ENCODE peak calls at places on chromosomes 13 and 19, in four cellular contexts. One of them, this sample, is unnamed.

GRCh38 chr19:1469936-1470863 is 8.8 kb downstream of the C19orf25 start:
- DNase-seq in SK-N-SH: no peak
- DNase-seq in GM12878: no peak
- DNase-seq in HepG2: no peak
- DNase-seq in this sample: peak

GRCh38 chr19:20254151-20254550 is 87.1 kb downstream of the ZNF486 start:
- DNase-seq in SK-N-SH: no peak
- DNase-seq in GM12878: no peak
- DNase-seq in HepG2: no peak
- DNase-seq in this sample: no peak

GRCh38 chr19:42066075-42066754 is 3.8 kb downstream of the GRIK5 start:
- DNase-seq in SK-N-SH: peak
- DNase-seq in GM12878: no peak
- DNase-seq in HepG2: no peak
- DNase-seq in this sample: peak

GRCh38 chr19:35397064-35397463 is 26.2 kb downstream of the GPR42 start:
- DNase-seq in SK-N-SH: no peak
- DNase-seq in GM12878: no peak
- DNase-seq in HepG2: no peak
- DNase-seq in this sample: no peak

GRCh38 chr13:108115739-108116138 is 99.6 kb downstream of the LIG4 start:
- DNase-seq in SK-N-SH: no peak
- DNase-seq in GM12878: no peak
- DNase-seq in HepG2: no peak
- DNase-seq in this sample: no peak

GRCh38 chr13:60329221-60329983 is 67.6 kb upstream of the TDRD3 start:
- DNase-seq in SK-N-SH: peak
- DNase-seq in GM12878: peak
- DNase-seq in HepG2: peak
- DNase-seq in this sample: peak

GRCh38 chr19:38679839-38680238 is 32.4 kb downstream of the ACTN4 start:
- DNase-seq in SK-N-SH: no peak
- DNase-seq in GM12878: no peak
- DNase-seq in HepG2: no peak
- DNase-seq in this sample: no peak

GRCh38 chr13:21837841-21838551 is 167.1 kb downstream of the FGF9 start:
- DNase-seq in SK-N-SH: no peak
- DNase-seq in GM12878: no peak
- DNase-seq in HepG2: peak
- DNase-seq in this sample: no peak

GRCh38 chr19:29881386-29881785 is 60.7 kb upstream of the URI1 start:
- DNase-seq in SK-N-SH: no peak
- DNase-seq in GM12878: no peak
- DNase-seq in HepG2: no peak
- DNase-seq in this sample: no peak

GRCh38 chr13:59715591-59715990 is 448.1 kb downstream of the DIAPH3 start:
- DNase-seq in SK-N-SH: no peak
- DNase-seq in GM12878: no peak
- DNase-seq in HepG2: no peak
- DNase-seq in this sample: no peak

GRCh38 chr13:80921971-80922370 is 581.0 kb upstream of the SPRY2 start:
- DNase-seq in SK-N-SH: no peak
- DNase-seq in GM12878: no peak
- DNase-seq in HepG2: no peak
- DNase-seq in this sample: no peak

GRCh38 chr19:30371157-30371845 is 883 bp upstream of the ZNF536 start:
- DNase-seq in SK-N-SH: peak
- DNase-seq in GM12878: no peak
- DNase-seq in HepG2: no peak
- DNase-seq in this sample: no peak

GRCh38 chr13:86882835-86883234 is 788.3 kb upstream of the SLITRK5 start:
- DNase-seq in SK-N-SH: no peak
- DNase-seq in GM12878: no peak
- DNase-seq in HepG2: peak
- DNase-seq in this sample: no peak

GRCh38 chr13:39765801-39766463 is 110.5 kb downstream of the COG6 start:
- DNase-seq in SK-N-SH: peak
- DNase-seq in GM12878: no peak
- DNase-seq in HepG2: no peak
- DNase-seq in this sample: no peak

GRCh38 chr19:19385900-19386339 is 19.6 kb upstream of the GATAD2A start:
- DNase-seq in SK-N-SH: no peak
- DNase-seq in GM12878: no peak
- DNase-seq in HepG2: no peak
- DNase-seq in this sample: no peak

GRCh38 chr19:51043497-51043896 is 8.7 kb upstream of the KLK12 start:
- DNase-seq in SK-N-SH: no peak
- DNase-seq in GM12878: no peak
- DNase-seq in HepG2: no peak
- DNase-seq in this sample: no peak

GRCh38 chr13:73462241-73462640 is 403.4 kb downstream of the KLF5 start:
- DNase-seq in SK-N-SH: no peak
- DNase-seq in GM12878: no peak
- DNase-seq in HepG2: no peak
- DNase-seq in this sample: no peak

GRCh38 chr13:99465454-99465853 is 35.8 kb upstream of the TM9SF2 start:
- DNase-seq in SK-N-SH: no peak
- DNase-seq in GM12878: no peak
- DNase-seq in HepG2: no peak
- DNase-seq in this sample: no peak

DNA sequence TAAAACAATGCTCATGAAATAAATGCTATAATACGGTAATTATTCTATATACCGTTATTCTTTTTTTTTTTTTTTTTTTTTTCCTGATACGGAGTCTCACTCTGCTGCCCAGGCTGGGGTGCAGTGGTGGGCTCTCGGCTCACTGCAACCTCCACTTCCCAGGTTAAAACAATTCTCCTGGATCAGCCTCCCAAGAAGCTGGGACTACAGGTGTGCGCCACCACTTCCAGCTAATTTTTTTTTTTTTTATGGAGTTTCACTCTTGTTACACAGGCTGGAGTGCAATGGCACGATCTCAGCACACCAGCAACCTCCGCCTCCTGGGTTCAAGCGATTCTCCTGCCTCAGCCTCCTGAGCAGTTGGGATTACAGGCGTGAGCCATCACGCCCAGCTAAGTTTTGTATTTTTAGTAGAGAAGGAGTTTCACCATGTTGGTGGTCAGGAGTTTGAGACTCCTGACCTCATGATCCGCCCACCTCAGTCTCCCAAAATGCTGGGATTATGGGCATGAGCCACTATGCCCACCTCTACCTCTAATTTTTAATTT is 6.9 kb downstream of the PPP1R15A start:
- DNase-seq in SK-N-SH: no peak
- DNase-seq in GM12878: no peak
- DNase-seq in HepG2: no peak
- DNase-seq in this sample: no peak
- TF ChIP-seq TAF1 in SK-N-SH: no peak
- TF ChIP-seq TAF1 in GM12878: no peak
- TF ChIP-seq TAF1 in HepG2: no peak
- TF ChIP-seq TAF1 in this sample: no peak

DNA sequence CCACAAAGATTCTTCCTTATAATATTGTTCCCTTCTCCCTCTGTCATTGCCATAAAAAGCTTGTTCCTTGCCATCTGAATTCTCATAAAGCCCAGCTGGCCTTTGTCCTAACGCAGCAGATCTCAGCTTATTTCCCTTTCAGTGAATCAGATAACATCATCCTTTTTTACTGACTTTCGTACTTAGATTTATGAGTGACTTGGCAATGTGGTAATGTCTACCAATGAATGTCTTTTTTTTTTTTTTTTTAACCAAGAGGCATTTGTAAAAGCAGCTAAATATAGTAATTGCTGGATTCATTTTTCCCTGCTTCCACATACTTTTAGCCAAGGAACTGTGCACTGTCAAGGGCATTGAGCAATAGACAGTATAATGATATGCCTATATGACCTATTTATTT is 82.0 kb upstream of the RUBCNL start:
- DNase-seq in SK-N-SH: peak
- DNase-seq in GM12878: no peak
- DNase-seq in HepG2: no peak
- DNase-seq in this sample: no peak
- TF ChIP-seq MXI1 in SK-N-SH: peak
- TF ChIP-seq MXI1 in GM12878: no peak
- TF ChIP-seq MXI1 in HepG2: no peak
- TF ChIP-seq MXI1 in this sample: no peak

GRCh38 chr19:17737690-17738153 is 13.6 kb upstream of the FCHO1 start:
- DNase-seq in SK-N-SH: no peak
- DNase-seq in GM12878: no peak
- DNase-seq in HepG2: no peak
- DNase-seq in this sample: no peak

GRCh38 chr19:17734146-17734545 is 14.9 kb downstream of the MAP1S start:
- DNase-seq in SK-N-SH: peak
- DNase-seq in GM12878: no peak
- DNase-seq in HepG2: no peak
- DNase-seq in this sample: no peak

GRCh38 chr19:17735410-17735809 is 15.9 kb upstream of the FCHO1 start:
- DNase-seq in SK-N-SH: peak
- DNase-seq in GM12878: no peak
- DNase-seq in HepG2: no peak
- DNase-seq in this sample: no peak

GRCh38 chr19:17727843-17728242 is 8.6 kb downstream of the MAP1S start:
- DNase-seq in SK-N-SH: no peak
- DNase-seq in GM12878: no peak
- DNase-seq in HepG2: no peak
- DNase-seq in this sample: no peak

DNA sequence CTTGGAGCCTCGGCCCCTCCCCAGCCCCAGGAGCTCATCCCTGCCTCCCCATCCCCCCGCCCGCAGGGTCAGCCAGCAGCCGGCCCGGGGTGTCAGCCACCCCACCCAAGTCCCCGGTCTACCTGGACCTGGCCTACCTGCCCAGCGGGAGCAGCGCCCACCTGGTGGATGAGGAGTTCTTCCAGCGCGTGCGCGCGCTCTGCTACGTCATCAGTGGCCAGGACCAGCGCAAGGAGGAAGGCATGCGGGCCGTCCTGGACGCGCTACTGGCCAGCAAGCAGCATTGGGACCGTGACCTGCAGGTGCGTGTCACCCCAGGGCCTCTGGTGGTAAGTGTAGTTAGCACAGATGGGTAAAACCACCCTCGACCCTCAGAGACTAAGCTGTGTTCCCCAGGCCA is 13.8 kb downstream of the MAP1S start:
- DNase-seq in SK-N-SH: peak
- DNase-seq in GM12878: no peak
- DNase-seq in HepG2: no peak
- DNase-seq in this sample: no peak
- TF ChIP-seq TAF1 in SK-N-SH: no peak
- TF ChIP-seq TAF1 in GM12878: no peak
- TF ChIP-seq TAF1 in HepG2: no peak
- TF ChIP-seq TAF1 in this sample: no peak

DNA sequence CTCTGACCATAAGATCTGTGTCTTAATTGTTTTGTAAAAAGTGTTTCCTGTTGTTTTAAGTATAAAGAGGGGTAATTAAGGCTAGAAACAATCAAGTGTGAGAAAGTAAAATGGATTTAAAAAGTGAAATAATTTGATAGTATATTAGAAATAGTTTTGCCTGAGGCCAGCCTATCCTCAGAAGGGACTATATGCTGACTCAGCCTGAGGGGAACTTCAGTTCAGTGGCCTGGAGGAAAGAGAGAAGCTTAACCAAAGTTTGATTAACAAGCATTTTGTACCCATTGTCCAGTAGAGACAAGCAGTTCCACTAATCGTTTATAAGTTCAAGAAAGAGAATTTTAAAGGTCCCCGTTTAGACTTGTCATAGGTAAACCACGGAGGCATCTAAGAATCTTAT is 1793.2 kb upstream of the PRR20A start:
- DNase-seq in SK-N-SH: no peak
- DNase-seq in GM12878: no peak
- DNase-seq in HepG2: no peak
- DNase-seq in this sample: no peak
- TF ChIP-seq MXI1 in SK-N-SH: no peak
- TF ChIP-seq MXI1 in GM12878: no peak
- TF ChIP-seq MXI1 in HepG2: no peak
- TF ChIP-seq MXI1 in this sample: no peak